ENCODE peak calls at places on chromosomes 11 and 22, in eight cellular contexts. V is tibial nerve; O is PC-3; U is cardiac muscle cell; L is CD8-positive, alpha-beta memory T cell; T is right lobe of liver; D is trophoblast cell; A is fibroblast of lung. Q is an unnamed sample.

GRCh38 chr11:62201376-62201775 is 7.1 kb upstream of the SCGB2A1 start:
- DNase-seq in V (no peak), O (peak; percentile 68), U (no peak), L (no peak), T (no peak), D (no peak), A (no peak), Q (no peak)

GRCh38 chr11:62479631-62480201 is 60.9 kb downstream of the SCGB1A1 start:
- DNase-seq in V (peak; percentile 16), O (no peak), U (no peak), L (no peak), T (no peak), D (peak; percentile 91), A (no peak), Q (no peak)

GRCh38 chr11:96257972-96258951 is 84.7 kb downstream of the MAML2 start:
- DNase-seq in V (no peak), O (no peak), U (no peak), L (peak; percentile 16), T (no peak), D (no peak), A (peak; percentile 62), Q (no peak)

GRCh38 chr11:8206251-8207079 is 37.6 kb upstream of the RIC3 start:
- DNase-seq in V (no peak), O (no peak), U (no peak), L (no peak), T (peak; percentile 46), D (peak; percentile 28), A (peak; percentile 35), Q (peak; percentile 95)

GRCh38 chr11:121672630-121673487 is 220.1 kb upstream of the SORL1-AS1 start:
- DNase-seq in V (peak; percentile 4), O (no peak), U (peak; percentile 19), L (no peak), T (no peak), D (no peak), A (peak; percentile 18), Q (no peak)

GRCh38 chr11:87280143-87280542 is 242.4 kb downstream of the TMEM135 start:
- DNase-seq in V (no peak), O (no peak), U (no peak), L (no peak), T (no peak), D (no peak), A (no peak), Q (no peak)

GRCh38 chr11:6200975-6201374 is 2.0 kb downstream of the OR52W1 start:
- DNase-seq in V (peak; percentile 69), O (no peak), U (no peak), L (no peak), T (peak; percentile 50), D (peak; percentile 13), A (peak; percentile 34), Q (no peak)

GRCh38 chr11:66856496-66857233 is at the start of gene LRFN4:
- DNase-seq in V (no peak), O (peak; percentile 57), U (peak; percentile 76), L (no peak), T (peak; percentile 59), D (no peak), A (peak; percentile 51), Q (no peak)

GRCh38 chr22:35754761-35755160 is 37.1 kb downstream of the APOL5 start:
- DNase-seq in V (no peak), O (no peak), U (no peak), L (no peak), T (no peak), D (no peak), A (no peak), Q (no peak)

GRCh38 chr11:66542362-66542761 is 3.5 kb downstream of the ZDHHC24 start:
- DNase-seq in V (no peak), O (peak; percentile 65), U (no peak), L (no peak), T (no peak), D (no peak), A (peak; percentile 54), Q (no peak)

GRCh38 chr11:78050964-78051831 is 12.5 kb upstream of the THRSP start:
- DNase-seq in V (no peak), O (peak; percentile 84), U (no peak), L (no peak), T (no peak), D (no peak), A (peak; percentile 78), Q (peak; percentile 18)

GRCh38 chr22:24183321-24184031 is 2.2 kb downstream of the SUSD2 start:
- DNase-seq in V (no peak), O (no peak), U (no peak), L (no peak), T (no peak), D (no peak), A (no peak), Q (no peak)

GRCh38 chr11:67023957-67024353 is 1.0 kb downstream of the SYT12 start:
- DNase-seq in V (no peak), O (no peak), U (no peak), L (no peak), T (no peak), D (no peak), A (peak; percentile 10), Q (no peak)

GRCh38 chr11:19947521-19948114 is 212.7 kb downstream of the DBX1 start:
- DNase-seq in V (no peak), O (no peak), U (no peak), L (no peak), T (no peak), D (no peak), A (no peak), Q (no peak)

GRCh38 chr11:59658036-59658435 is 10.8 kb downstream of the PATL1 start:
- DNase-seq in V (no peak), O (no peak), U (no peak), L (no peak), T (no peak), D (no peak), A (no peak), Q (no peak)

GRCh38 chr11:29879560-29879959 is 137.3 kb downstream of the KCNA4 start:
- DNase-seq in V (no peak), O (no peak), U (no peak), L (no peak), T (no peak), D (no peak), A (no peak), Q (no peak)

GRCh38 chr11:123707606-123708205 is 33.8 kb downstream of the ZNF202 start:
- DNase-seq in V (peak; percentile 45), O (peak; percentile 89), U (peak; percentile 75), L (no peak), T (peak; percentile 35), D (peak; percentile 71), A (peak; percentile 57), Q (peak; percentile 75)

GRCh38 chr11:8080674-8081590 is at the start of gene TUB:
- DNase-seq in V (no peak), O (no peak), U (peak; percentile 72), L (no peak), T (no peak), D (peak; percentile 19), A (peak; percentile 28), Q (no peak)

GRCh38 chr22:48576333-48577013 is 1251.2 kb downstream of the BRD1 start:
- DNase-seq in V (no peak), O (no peak), U (peak; percentile 55), L (no peak), T (no peak), D (no peak), A (peak; percentile 29), Q (no peak)

GRCh38 chr22:48577014-48577690 is 1250.5 kb downstream of the BRD1 start:
- DNase-seq in V (no peak), O (no peak), U (peak; percentile 12), L (no peak), T (no peak), D (no peak), A (no peak), Q (no peak)

GRCh38 chr22:48574776-48575566 is 1252.7 kb downstream of the BRD1 start:
- DNase-seq in V (no peak), O (no peak), U (peak; percentile 79), L (no peak), T (no peak), D (no peak), A (peak; percentile 54), Q (no peak)

GRCh38 chr22:48577691-48578090 is 1250.0 kb downstream of the BRD1 start:
- DNase-seq in V (no peak), O (no peak), U (no peak), L (no peak), T (no peak), D (no peak), A (no peak), Q (no peak)

GRCh38 chr22:48575567-48576332 is 1251.9 kb downstream of the BRD1 start:
- DNase-seq in V (no peak), O (no peak), U (no peak), L (no peak), T (no peak), D (no peak), A (no peak), Q (no peak)
- H3K9me3 ChIP-seq in V (no peaks in the 10 kb centered on the region), O (no peaks in the 10 kb centered on the region), U (no peaks in the 10 kb centered on the region), L (no peaks in the 10 kb centered on the region), T (no peaks in the 10 kb centered on the region), D (peaks cover 7% of the 10 kb centered on the region), A (no peaks in the 10 kb centered on the region), Q (no peaks in the 10 kb centered on the region)

GRCh38 chr11:75113049-75113448 is 16.4 kb upstream of the OR2AT4 start:
- DNase-seq in V (no peak), O (no peak), U (no peak), L (no peak), T (no peak), D (no peak), A (no peak), Q (no peak)

GRCh38 chr11:75112200-75112599 is 15.5 kb upstream of the OR2AT4 start:
- DNase-seq in V (no peak), O (no peak), U (no peak), L (no peak), T (no peak), D (no peak), A (no peak), Q (no peak)

GRCh38 chr11:75118577-75118976 is 21.9 kb upstream of the OR2AT4 start:
- DNase-seq in V (no peak), O (no peak), U (no peak), L (no peak), T (no peak), D (no peak), A (no peak), Q (no peak)

GRCh38 chr11:75114465-75114864 is 17.8 kb upstream of the OR2AT4 start:
- DNase-seq in V (no peak), O (no peak), U (no peak), L (no peak), T (no peak), D (no peak), A (no peak), Q (no peak)
- H3K9me3 ChIP-seq in V (no peaks in the 10 kb centered on the region), O (peaks cover 8% of the 10 kb centered on the region), U (no peaks in the 10 kb centered on the region), L (no peaks in the 10 kb centered on the region), T (no peaks in the 10 kb centered on the region), D (peaks cover 3% of the 10 kb centered on the region), A (no peaks in the 10 kb centered on the region), Q (no peaks in the 10 kb centered on the region)

DNA sequence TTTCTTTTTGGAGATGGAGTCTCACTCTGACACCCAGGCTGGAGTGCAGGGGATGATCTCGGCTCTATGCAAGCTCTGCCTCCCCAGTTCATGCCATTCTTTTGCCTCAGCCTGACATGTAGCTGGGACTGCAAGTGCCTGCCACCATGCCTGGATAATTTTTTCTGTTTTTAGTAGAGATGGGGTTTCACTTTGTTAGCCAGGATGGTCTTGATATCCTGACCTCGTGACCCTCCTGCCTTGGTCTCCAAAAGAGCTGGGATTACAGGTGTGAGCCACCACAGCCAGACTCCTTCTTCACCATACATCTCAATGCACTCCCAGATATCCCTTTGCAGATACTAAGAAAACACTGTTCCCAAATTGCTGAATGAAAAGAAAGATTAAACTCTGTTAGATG is 224.3 kb downstream of the OR4A5 start:
- DNase-seq in V (no peak), O (no peak), U (no peak), L (no peak), T (no peak), D (no peak), A (no peak), Q (no peak)
- H3K9me3 ChIP-seq in V (peaks cover 75% of the 10 kb centered on the region), O (peaks cover 32% of the 10 kb centered on the region), U (peaks cover 48% of the 10 kb centered on the region), L (peaks cover 9% of the 10 kb centered on the region), T (no peaks in the 10 kb centered on the region), D (peaks cover 3% of the 10 kb centered on the region), A (no peaks in the 10 kb centered on the region), Q (no peaks in the 10 kb centered on the region)

GRCh38 chr22:49152930-49153770 is 674.5 kb downstream of the BRD1 start:
- DNase-seq in V (no peak), O (no peak), U (no peak), L (no peak), T (no peak), D (no peak), A (no peak), Q (no peak)
- H3K9me3 ChIP-seq in V (no peaks in the 10 kb centered on the region), O (no peaks in the 10 kb centered on the region), U (no peaks in the 10 kb centered on the region), L (no peaks in the 10 kb centered on the region), T (no peaks in the 10 kb centered on the region), D (no peaks in the 10 kb centered on the region), A (no peaks in the 10 kb centered on the region), Q (peaks cover 2% of the 10 kb centered on the region)